ENCODE peak calls at places on chromosomes 12 and 14, in four cellular contexts. J is NAMALWA, F is GOT3, H is stomach. E is an unnamed sample.

GRCh38 chr14:51889851-51890250 is 29.4 kb downstream of the GNG2 start:
- DNase-seq in J (no peak), F (no peak), H (no peak), E (no peak)

GRCh38 chr14:101732128-101732527 is 29.4 kb upstream of the PPP2R5C start:
- DNase-seq in J (no peak), F (no peak), H (no peak), E (no peak)

GRCh38 chr12:118052324-118053070 is 8.5 kb downstream of the WSB2 start:
- DNase-seq in H (peak; percentile 81), F (no peak), J (no peak), E (no peak)

GRCh38 chr12:132061197-132061596 is 82.9 kb downstream of the DDX51 start:
- DNase-seq in F (no peak), H (no peak), J (no peak), E (no peak)

GRCh38 chr12:115144425-115144824 is 460.4 kb upstream of the TBX3 start:
- DNase-seq in H (no peak), J (no peak), F (no peak), E (no peak)

GRCh38 chr14:68740798-68741480 is 51.9 kb downstream of the ZFP36L1 start:
- DNase-seq in F (no peak), J (no peak), H (no peak), E (no peak)

GRCh38 chr12:86772688-86773087 is 516.5 kb upstream of the MGAT4C start:
- DNase-seq in H (no peak), F (no peak), J (no peak), E (no peak)

GRCh38 chr12:13179159-13180074 is 17.1 kb upstream of the EMP1 start:
- DNase-seq in F (peak; percentile 14), J (peak; percentile 73), H (peak; percentile 64), E (no peak)

GRCh38 chr14:93160353-93160801 is 24.3 kb downstream of the MOAP1 start:
- DNase-seq in H (no peak), F (no peak), J (peak; percentile 47), E (no peak)

GRCh38 chr12:82937151-82937550 is 250.4 kb downstream of the TMTC2 start:
- DNase-seq in F (no peak), H (no peak), J (no peak), E (no peak)

GRCh38 chr12:121718653-121719239 is 6.2 kb downstream of the TMEM120B start:
- DNase-seq in F (no peak), H (no peak), J (peak; percentile 76), E (no peak)

GRCh38 chr12:92030618-92031017 is 115.0 kb downstream of the BTG1 start:
- DNase-seq in H (peak; percentile 53), F (no peak), J (peak; percentile 33), E (no peak)

GRCh38 chr12:95202691-95203476 is 14.4 kb downstream of the FGD6 start:
- DNase-seq in H (no peak), F (no peak), J (no peak), E (no peak)

GRCh38 chr12:56258068-56258819 is at the start of gene ANKRD52:
- DNase-seq in F (peak; percentile 41), H (peak; percentile 78), J (peak; percentile 83), E (peak; percentile 71)

GRCh38 chr14:97887690-97888089 is 1090.5 kb downstream of the VRK1 start:
- DNase-seq in F (no peak), H (no peak), J (no peak), E (no peak)

GRCh38 chr14:64394423-64394822 is 6.3 kb downstream of the MTHFD1 start:
- DNase-seq in J (no peak), H (no peak), F (no peak), E (no peak)

GRCh38 chr12:121549075-121549474 is 31.7 kb downstream of the KDM2B start:
- DNase-seq in F (no peak), J (no peak), H (no peak), E (no peak)

GRCh38 chr14:65102441-65103149 is at the start of gene MAX:
- DNase-seq in J (peak; percentile 92), F (peak; percentile 75), H (peak; percentile 98), E (peak; percentile 94)

GRCh38 chr12:119994892-119995658 is 6.0 kb downstream of the BICDL1 start:
- DNase-seq in F (no peak), H (no peak), J (no peak), E (no peak)

GRCh38 chr14:74549588-74549987 is 56.0 kb downstream of the ISCA2 start:
- DNase-seq in J (no peak), H (no peak), F (no peak), E (no peak)

GRCh38 chr14:105616802-105617192 is 90.4 kb downstream of the TMEM121 start:
- DNase-seq in H (no peak), F (no peak), J (no peak), E (no peak)

GRCh38 chr12:32305163-32305562 is 94.2 kb upstream of the FGD4 start:
- DNase-seq in J (peak; percentile 76), F (no peak), H (no peak), E (no peak)

GRCh38 chr14:94376976-94377865 is 11.2 kb downstream of the SERPINA1 start:
- DNase-seq in H (no peak), J (no peak), F (no peak), E (no peak)

GRCh38 chr14:28412076-28412475 is 354.5 kb upstream of the FOXG1 start:
- DNase-seq in J (no peak), F (no peak), H (no peak), E (no peak)

GRCh38 chr12:94982456-94982855 is 21.0 kb downstream of the NDUFA12 start:
- DNase-seq in J (no peak), H (no peak), F (no peak), E (no peak)